ENCODE peak calls at places on chromosome 5, in five cellular contexts. Y is GM12878, V is HCT116, U is HepG2, C is K562. E is an unnamed sample. For H3K36me3, the result is how much of the 10 kb centered on the place peaks cover.

GRCh38 chr5:159792180-159792579 is 124.1 kb upstream of the ADRA1B start:
- DNase-seq in Y (no peak), V (no peak), U (no peak), C (no peak), E (no peak)

GRCh38 chr5:53166101-53166500 is 56.5 kb upstream of the MOCS2 start:
- DNase-seq in Y (no peak), V (no peak), U (no peak), C (no peak), E (no peak)

GRCh38 chr5:95081500-95082355 is 203.2 kb downstream of the MCTP1 start:
- DNase-seq in Y (peak), V (no peak), U (peak), C (no peak), E (peak)

GRCh38 chr5:60668715-60669304 is 31.2 kb downstream of the DEPDC1B start:
- DNase-seq in Y (no peak), V (peak), U (peak), C (no peak), E (no peak)

GRCh38 chr5:81904861-81905260 is 67.0 kb upstream of the ATG10 start:
- DNase-seq in Y (no peak), V (no peak), U (no peak), C (no peak), E (no peak)

GRCh38 chr5:65647941-65648340 is 23.1 kb downstream of the SHLD3 start:
- DNase-seq in Y (no peak), V (no peak), U (no peak), C (no peak), E (peak)

GRCh38 chr5:756865-757345 is 27.6 kb downstream of the ZDHHC11B start:
- DNase-seq in Y (no peak), V (no peak), U (peak), C (no peak), E (no peak)

GRCh38 chr5:2353211-2353610 is 398.3 kb downstream of the IRX2 start:
- DNase-seq in Y (no peak), V (no peak), U (no peak), C (no peak), E (no peak)

GRCh38 chr5:173954671-173955605 is 34.0 kb upstream of the C5orf47 start:
- DNase-seq in Y (no peak), V (no peak), U (no peak), C (no peak), E (no peak)

GRCh38 chr5:42572313-42572712 is 149.1 kb downstream of the GHR start:
- DNase-seq in Y (no peak), V (no peak), U (no peak), C (no peak), E (no peak)

GRCh38 chr5:142551242-142552067 is 134.4 kb downstream of the FGF1 start:
- DNase-seq in Y (no peak), V (no peak), U (no peak), C (no peak), E (no peak)

GRCh38 chr5:38994329-38994927 is 79.8 kb downstream of the RICTOR start:
- DNase-seq in Y (no peak), V (peak), U (peak), C (peak), E (peak)

GRCh38 chr5:88824892-88825781 is 57.8 kb downstream of the MEF2C start:
- DNase-seq in Y (no peak), V (no peak), U (no peak), C (no peak), E (no peak)

GRCh38 chr5:103119067-103119764 is 722 bp downstream of the GIN1 start:
- DNase-seq in Y (peak), V (no peak), U (peak), C (no peak), E (no peak)

GRCh38 chr5:132215329-132215728 is 12.3 kb downstream of the P4HA2 start:
- DNase-seq in Y (no peak), V (no peak), U (no peak), C (no peak), E (no peak)

GRCh38 chr5:88826959-88827585 is 55.9 kb downstream of the MEF2C start:
- DNase-seq in Y (peak), V (peak), U (no peak), C (peak), E (no peak)

GRCh38 chr5:143386725-143387124 is 16.8 kb downstream of the NR3C1 start:
- DNase-seq in Y (no peak), V (no peak), U (no peak), C (no peak), E (no peak)

GRCh38 chr5:37567566-37567965 is 188.4 kb downstream of the WDR70 start:
- DNase-seq in Y (no peak), V (no peak), U (no peak), C (no peak), E (no peak)

GRCh38 chr5:93186031-93186682 is 394.9 kb downstream of the NR2F1-AS1 start:
- DNase-seq in Y (no peak), V (peak), U (no peak), C (no peak), E (no peak)

GRCh38 chr5:59036274-59036961 is 453.5 kb downstream of the RAB3C start:
- DNase-seq in Y (no peak), V (peak), U (no peak), C (no peak), E (no peak)

GRCh38 chr5:45800331-45800730 is 104.2 kb upstream of the HCN1 start:
- DNase-seq in Y (no peak), V (no peak), U (no peak), C (no peak), E (no peak)

GRCh38 chr5:179315356-179315890 is 29.8 kb downstream of the ADAMTS2 start:
- DNase-seq in Y (no peak), V (no peak), U (no peak), C (no peak), E (no peak)

GRCh38 chr5:41896230-41896629 is 7.9 kb upstream of the RIMOC1 start:
- DNase-seq in Y (no peak), V (no peak), U (no peak), C (no peak), E (no peak)

GRCh38 chr5:157971466-157972324 is 112.8 kb upstream of the CLINT1 start:
- DNase-seq in Y (no peak), V (no peak), U (no peak), C (no peak), E (peak)

GRCh38 chr5:93599427-93600146 is 16.6 kb downstream of the NR2F1 start:
- DNase-seq in Y (no peak), V (no peak), U (no peak), C (no peak), E (no peak)

GRCh38 chr5:60487466-60487865 is 212.5 kb downstream of the DEPDC1B start:
- DNase-seq in Y (no peak), V (no peak), U (peak), C (no peak), E (no peak)

GRCh38 chr5:157431544-157432200 is 28.3 kb upstream of the NIPAL4 start:
- DNase-seq in Y (peak), V (peak), U (peak), C (no peak), E (peak)

GRCh38 chr5:56128166-56128565 is 105.0 kb downstream of the ANKRD55 start:
- DNase-seq in Y (no peak), V (no peak), U (no peak), C (no peak), E (no peak)
- TF ChIP-seq ZNF274 in Y (no peak), V (no peak), U (no peak), C (no peak), E (no peak)

GRCh38 chr5:133995341-133995740 is 9.4 kb downstream of the VDAC1 start:
- DNase-seq in Y (no peak), V (no peak), U (peak), C (peak), E (no peak)
- H3K36me3 ChIP-seq in Y (under half), V (under half), U (under half), C (half or more), E (half or more)

GRCh38 chr5:124665625-124666024 is 80.8 kb downstream of the ZNF608 start:
- DNase-seq in Y (no peak), V (no peak), U (no peak), C (no peak), E (no peak)

GRCh38 chr5:124670672-124671592 is 75.5 kb downstream of the ZNF608 start:
- DNase-seq in Y (no peak), V (no peak), U (no peak), C (no peak), E (no peak)

GRCh38 chr5:124669956-124670671 is 76.3 kb downstream of the ZNF608 start:
- DNase-seq in Y (no peak), V (no peak), U (no peak), C (no peak), E (no peak)

GRCh38 chr5:124668353-124669299 is 77.8 kb downstream of the ZNF608 start:
- DNase-seq in Y (no peak), V (no peak), U (no peak), C (no peak), E (no peak)

GRCh38 chr5:124669300-124669648 is 77.2 kb downstream of the ZNF608 start:
- DNase-seq in Y (no peak), V (no peak), U (no peak), C (no peak), E (no peak)
- TF ChIP-seq ZNF274 in Y (no peak), V (no peak), U (no peak), C (no peak), E (no peak)

GRCh38 chr5:151810907-151811306 is 39.2 kb downstream of the G3BP1 start:
- DNase-seq in Y (no peak), V (no peak), U (no peak), C (no peak), E (no peak)

GRCh38 chr5:151812757-151813309 is 41.1 kb downstream of the G3BP1 start:
- DNase-seq in Y (no peak), V (no peak), U (no peak), C (no peak), E (no peak)

GRCh38 chr5:151808451-151809169 is 36.9 kb downstream of the G3BP1 start:
- DNase-seq in Y (no peak), V (no peak), U (no peak), C (no peak), E (no peak)

GRCh38 chr5:151811593-151812321 is 40.0 kb downstream of the G3BP1 start:
- DNase-seq in Y (no peak), V (no peak), U (no peak), C (no peak), E (no peak)

DNA sequence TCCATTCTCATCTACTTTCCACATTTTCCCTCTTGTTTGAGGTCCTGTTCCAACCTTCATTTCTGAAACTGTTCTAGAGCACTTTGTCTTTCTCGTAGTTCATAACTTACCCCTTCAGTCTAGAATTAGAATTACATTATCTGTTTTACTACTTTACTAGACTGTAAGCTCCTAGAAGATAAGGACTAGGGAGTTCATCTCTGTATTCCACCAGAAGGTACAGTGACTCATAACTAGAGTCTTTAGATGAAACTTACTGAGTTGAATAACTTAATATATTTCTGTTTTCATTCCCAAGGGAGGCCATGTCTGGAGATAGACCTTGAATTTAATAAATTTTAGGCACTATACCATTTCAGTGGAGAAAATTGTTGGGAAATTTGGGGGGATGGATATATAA is 38.7 kb downstream of the G3BP1 start:
- DNase-seq in Y (no peak), V (no peak), U (no peak), C (no peak), E (no peak)
- H3K36me3 ChIP-seq in Y (under half), V (under half), U (under half), C (half or more), E (half or more)

GRCh38 chr5:175321927-175322532 is 122.0 kb downstream of the DRD1 start:
- DNase-seq in Y (no peak), V (peak), U (peak), C (peak), E (peak)
- TF ChIP-seq ZNF274 in Y (no peak), V (no peak), U (no peak), C (no peak), E (no peak)

DNA sequence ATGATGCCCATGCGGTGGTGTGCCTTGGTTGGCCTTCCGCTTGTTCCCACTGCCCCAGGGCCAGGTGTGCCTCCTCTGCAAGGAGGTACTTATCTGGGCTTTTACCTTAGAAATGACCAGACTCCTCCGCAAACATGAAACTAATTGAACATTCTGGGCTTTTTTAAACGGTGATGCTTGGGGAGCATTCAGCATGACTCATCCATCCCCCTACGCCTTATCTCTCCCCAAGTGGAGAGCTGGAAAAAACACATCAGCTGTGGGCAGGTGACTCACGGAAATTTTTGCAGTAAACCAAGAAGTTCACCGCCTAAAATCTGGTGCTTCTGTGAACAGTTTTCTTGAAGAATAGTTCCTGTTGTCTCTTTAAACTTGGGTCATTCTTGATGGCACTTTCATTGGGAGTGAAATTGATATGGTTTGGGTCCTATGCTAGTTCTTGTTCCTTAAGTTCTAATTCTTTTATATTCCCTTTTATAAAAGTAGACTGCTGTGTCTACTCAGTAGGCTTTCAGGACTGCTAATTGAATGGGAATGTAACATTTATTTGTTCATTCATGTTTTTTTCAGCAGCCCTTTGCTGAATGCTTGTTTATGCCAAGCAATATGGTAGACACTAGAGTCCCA is 39.6 kb downstream of the SFXN1 start:
- DNase-seq in Y (no peak), V (peak), U (no peak), C (peak), E (no peak)
- H3K36me3 ChIP-seq in Y (under half), V (half or more), U (under half), C (half or more), E (half or more)

GRCh38 chr5:180494060-180494509 is at the start of gene CNOT6:
- DNase-seq in Y (peak), V (peak), U (peak), C (peak), E (peak)

GRCh38 chr5:180495991-180496741 is 2.0 kb downstream of the CNOT6 start:
- DNase-seq in Y (no peak), V (no peak), U (no peak), C (no peak), E (no peak)

GRCh38 chr5:180492226-180492903 is 1.8 kb upstream of the CNOT6 start:
- DNase-seq in Y (no peak), V (no peak), U (no peak), C (no peak), E (no peak)

GRCh38 chr5:180495292-180495691 is 1.1 kb downstream of the CNOT6 start:
- DNase-seq in Y (no peak), V (no peak), U (no peak), C (no peak), E (no peak)

DNA sequence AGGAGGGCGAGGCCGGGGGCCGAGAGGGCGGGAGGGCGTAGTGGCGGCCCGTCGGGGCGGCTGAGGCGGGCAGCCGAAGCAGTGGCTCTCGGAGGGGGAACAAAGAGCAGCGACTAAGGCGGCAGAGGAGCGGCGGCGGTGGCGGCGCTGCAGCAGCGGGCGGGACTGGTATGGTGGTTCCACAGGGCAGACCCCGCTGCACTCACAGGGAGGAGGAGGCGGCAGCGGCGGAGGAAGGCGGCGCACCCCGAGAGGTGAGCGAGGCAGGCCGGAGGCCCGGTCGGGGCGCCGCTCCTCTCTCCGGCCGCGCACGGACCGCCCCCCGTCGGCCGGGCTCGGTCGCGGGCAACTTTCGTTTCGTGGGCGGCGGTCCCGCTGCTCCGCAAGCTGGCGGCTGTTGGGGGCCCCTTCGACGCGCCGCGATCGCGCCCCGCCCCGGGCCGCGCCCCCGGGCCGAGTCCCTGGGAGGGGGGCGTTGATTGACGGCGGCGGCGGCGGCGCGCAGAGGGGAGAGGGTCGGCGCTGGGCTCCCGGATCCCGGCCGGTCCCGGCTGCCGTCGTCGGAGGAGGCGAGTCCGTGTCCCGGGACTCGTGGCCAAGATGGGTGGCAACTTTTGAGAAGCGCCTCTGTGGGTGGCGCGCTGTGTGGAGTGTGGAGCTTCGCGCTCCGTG is 467 bp downstream of the CNOT6 start:
- DNase-seq in Y (no peak), V (no peak), U (peak), C (peak), E (no peak)
- TF ChIP-seq ZNF274 in Y (no peak), V (no peak), U (no peak), C (no peak), E (no peak)